ENCODE peak calls at places on chromosomes 5 and 9, in six cellular contexts. One of them, this sample, is unnamed.

GRCh38 chr5:153632748-153633290 is 142.3 kb downstream of the GRIA1 start:
- DNase-seq in AG08395: no peak
- DNase-seq in esophagus squamous epithelium: no peak
- DNase-seq in right cardiac atrium: no peak
- DNase-seq in NCI-H2171 treated with DMSO at 0.1 percent for 48 hours: no peak
- DNase-seq in cardiac fibroblast: no peak
- DNase-seq in this sample: no peak

GRCh38 chr5:180332051-180332517 is 21.1 kb downstream of the GFPT2 start:
- DNase-seq in NCI-H2171 treated with DMSO at 0.1 percent for 48 hours: no peak
- DNase-seq in right cardiac atrium: no peak
- DNase-seq in esophagus squamous epithelium: no peak
- DNase-seq in AG08395: peak
- DNase-seq in cardiac fibroblast: peak
- DNase-seq in this sample: no peak

GRCh38 chr5:171149772-171150171 is 159.3 kb upstream of the TLX3 start:
- DNase-seq in AG08395: no peak
- DNase-seq in NCI-H2171 treated with DMSO at 0.1 percent for 48 hours: peak
- DNase-seq in cardiac fibroblast: no peak
- DNase-seq in right cardiac atrium: no peak
- DNase-seq in esophagus squamous epithelium: no peak
- DNase-seq in this sample: no peak

GRCh38 chr5:155027993-155028629 is 14.6 kb downstream of the KIF4B start:
- DNase-seq in esophagus squamous epithelium: no peak
- DNase-seq in right cardiac atrium: no peak
- DNase-seq in cardiac fibroblast: peak
- DNase-seq in NCI-H2171 treated with DMSO at 0.1 percent for 48 hours: no peak
- DNase-seq in AG08395: no peak
- DNase-seq in this sample: no peak

GRCh38 chr5:3024976-3025375 is 273.5 kb upstream of the IRX2 start:
- DNase-seq in cardiac fibroblast: no peak
- DNase-seq in NCI-H2171 treated with DMSO at 0.1 percent for 48 hours: no peak
- DNase-seq in esophagus squamous epithelium: no peak
- DNase-seq in right cardiac atrium: no peak
- DNase-seq in AG08395: no peak
- DNase-seq in this sample: no peak

GRCh38 chr5:172565455-172565854 is 75.6 kb upstream of the NEURL1B start:
- DNase-seq in esophagus squamous epithelium: no peak
- DNase-seq in NCI-H2171 treated with DMSO at 0.1 percent for 48 hours: peak
- DNase-seq in cardiac fibroblast: no peak
- DNase-seq in right cardiac atrium: no peak
- DNase-seq in AG08395: no peak
- DNase-seq in this sample: no peak

GRCh38 chr5:170426149-170426767 is 37.1 kb upstream of the KCNMB1 start:
- DNase-seq in AG08395: no peak
- DNase-seq in right cardiac atrium: no peak
- DNase-seq in cardiac fibroblast: no peak
- DNase-seq in esophagus squamous epithelium: no peak
- DNase-seq in NCI-H2171 treated with DMSO at 0.1 percent for 48 hours: peak
- DNase-seq in this sample: no peak

GRCh38 chr9:134035041-134036039 is 10.1 kb downstream of the BRD3OS start:
- DNase-seq in right cardiac atrium: no peak
- DNase-seq in NCI-H2171 treated with DMSO at 0.1 percent for 48 hours: no peak
- DNase-seq in cardiac fibroblast: no peak
- DNase-seq in esophagus squamous epithelium: no peak
- DNase-seq in AG08395: no peak
- DNase-seq in this sample: no peak

GRCh38 chr9:6055213-6055612 is 39.8 kb upstream of the RANBP6 start:
- DNase-seq in cardiac fibroblast: peak
- DNase-seq in NCI-H2171 treated with DMSO at 0.1 percent for 48 hours: peak
- DNase-seq in right cardiac atrium: no peak
- DNase-seq in AG08395: peak
- DNase-seq in esophagus squamous epithelium: no peak
- DNase-seq in this sample: no peak

GRCh38 chr5:162323471-162323870 is 255.9 kb downstream of the GABRG2 start:
- DNase-seq in NCI-H2171 treated with DMSO at 0.1 percent for 48 hours: no peak
- DNase-seq in cardiac fibroblast: peak
- DNase-seq in AG08395: no peak
- DNase-seq in esophagus squamous epithelium: no peak
- DNase-seq in right cardiac atrium: no peak
- DNase-seq in this sample: no peak

GRCh38 chr5:107294151-107294550 is 376.6 kb downstream of the EFNA5 start:
- DNase-seq in right cardiac atrium: no peak
- DNase-seq in esophagus squamous epithelium: no peak
- DNase-seq in NCI-H2171 treated with DMSO at 0.1 percent for 48 hours: no peak
- DNase-seq in AG08395: no peak
- DNase-seq in cardiac fibroblast: no peak
- DNase-seq in this sample: no peak

GRCh38 chr5:128782446-128782845 is 182.8 kb upstream of the SLC27A6 start:
- DNase-seq in esophagus squamous epithelium: no peak
- DNase-seq in NCI-H2171 treated with DMSO at 0.1 percent for 48 hours: no peak
- DNase-seq in right cardiac atrium: peak
- DNase-seq in cardiac fibroblast: peak
- DNase-seq in AG08395: no peak
- DNase-seq in this sample: no peak

GRCh38 chr5:107067391-107067790 is 603.3 kb downstream of the EFNA5 start:
- DNase-seq in cardiac fibroblast: no peak
- DNase-seq in AG08395: no peak
- DNase-seq in esophagus squamous epithelium: no peak
- DNase-seq in NCI-H2171 treated with DMSO at 0.1 percent for 48 hours: no peak
- DNase-seq in right cardiac atrium: peak
- DNase-seq in this sample: no peak

This sample was measured in hepatic stellate cell.